ENCODE peak calls at places on chromosomes 2 and 18, in four cellular contexts. B is CD8-positive, alpha-beta T cell; P is effector memory CD4-positive, alpha-beta T cell; D is fibroblast of pulmonary artery. Q is an unnamed sample.

GRCh38 chr2:12964904-12965539 is 248.3 kb downstream of the TRIB2 start:
- DNase-seq in B (no peak), D (no peak), P (no peak), Q (no peak)

GRCh38 chr2:31137211-31138036 is 816 bp downstream of the GALNT14 start:
- DNase-seq in B (no peak), D (no peak), P (no peak), Q (no peak)

GRCh38 chr2:176569574-176569973 is 300.3 kb downstream of the MTX2 start:
- DNase-seq in D (no peak), B (no peak), P (no peak), Q (no peak)

GRCh38 chr2:64524604-64525322 is 635 bp downstream of the AFTPH start:
- DNase-seq in D (peak), B (peak), P (peak), Q (no peak)

GRCh38 chr2:219107837-219108236 is 47.1 kb upstream of the IHH start:
- DNase-seq in P (no peak), B (no peak), D (no peak), Q (no peak)

GRCh38 chr2:231382116-231382515 is 13.4 kb upstream of the B3GNT7 start:
- DNase-seq in P (no peak), B (no peak), D (no peak), Q (no peak)

GRCh38 chr18:42922363-42922762 is 193.1 kb downstream of the RIT2 start:
- DNase-seq in B (no peak), P (no peak), D (peak), Q (no peak)

GRCh38 chr18:3048121-3048520 is 35.2 kb upstream of the LPIN2 start:
- DNase-seq in D (no peak), P (no peak), B (no peak), Q (no peak)

GRCh38 chr2:158637357-158637756 is 157.8 kb upstream of the DAPL1 start:
- DNase-seq in B (no peak), P (no peak), D (no peak), Q (no peak)

GRCh38 chr18:70490008-70490933 is 201.4 kb downstream of the SOCS6 start:
- DNase-seq in D (peak), B (peak), P (peak), Q (peak)

GRCh38 chr2:225010804-225011203 is 31.5 kb downstream of the DOCK10 start:
- DNase-seq in B (no peak), P (no peak), D (peak), Q (peak)

GRCh38 chr2:104788721-104789446 is 65.0 kb upstream of the POU3F3 start:
- DNase-seq in B (no peak), D (no peak), P (no peak), Q (no peak)
- H3K4me3 ChIP-seq in B (no peak), D (no peak), P (no peak), Q (no peak)

DNA sequence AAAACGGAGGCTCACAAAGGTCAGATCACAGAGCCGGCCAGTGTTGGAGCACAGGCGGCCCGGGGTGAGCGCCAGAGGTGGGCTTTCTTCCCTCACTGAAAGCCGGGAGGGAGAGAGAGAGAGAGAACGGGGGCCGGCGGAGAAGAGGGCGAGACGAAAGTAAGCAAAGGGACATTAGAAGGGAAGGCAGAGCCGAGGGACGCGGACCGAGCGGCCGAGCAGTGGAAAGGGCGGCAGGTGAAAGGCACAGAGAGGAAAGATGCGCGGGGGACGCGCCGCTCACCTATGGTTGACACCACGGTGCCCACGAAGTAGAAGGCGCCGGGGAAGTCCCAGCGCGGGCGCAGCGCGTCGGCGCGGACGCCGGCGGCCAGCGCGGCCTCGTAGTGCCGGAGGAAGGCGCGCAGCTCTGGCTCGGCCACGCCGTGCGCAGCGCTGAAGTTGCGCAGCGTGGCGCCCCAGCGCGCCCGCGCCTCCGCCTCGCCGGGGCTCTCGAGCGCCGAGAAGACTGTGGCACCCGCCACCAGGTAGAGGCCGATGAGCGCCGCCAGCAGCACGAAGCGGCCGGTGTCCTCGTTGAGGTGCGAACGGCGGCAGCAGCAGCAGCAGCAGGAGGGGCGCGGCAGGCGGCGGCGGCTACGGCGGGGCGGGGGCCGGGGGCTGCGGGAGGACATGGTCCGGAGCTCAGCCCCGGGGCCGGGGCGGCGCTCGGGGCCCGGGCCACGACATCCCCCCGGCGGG is 166.9 kb downstream of the MSH2 start:
- DNase-seq in B (no peak), D (peak), P (no peak), Q (no peak)
- H3K4me3 ChIP-seq in B (no peak), D (no peak), P (no peak), Q (no peak)

DNA sequence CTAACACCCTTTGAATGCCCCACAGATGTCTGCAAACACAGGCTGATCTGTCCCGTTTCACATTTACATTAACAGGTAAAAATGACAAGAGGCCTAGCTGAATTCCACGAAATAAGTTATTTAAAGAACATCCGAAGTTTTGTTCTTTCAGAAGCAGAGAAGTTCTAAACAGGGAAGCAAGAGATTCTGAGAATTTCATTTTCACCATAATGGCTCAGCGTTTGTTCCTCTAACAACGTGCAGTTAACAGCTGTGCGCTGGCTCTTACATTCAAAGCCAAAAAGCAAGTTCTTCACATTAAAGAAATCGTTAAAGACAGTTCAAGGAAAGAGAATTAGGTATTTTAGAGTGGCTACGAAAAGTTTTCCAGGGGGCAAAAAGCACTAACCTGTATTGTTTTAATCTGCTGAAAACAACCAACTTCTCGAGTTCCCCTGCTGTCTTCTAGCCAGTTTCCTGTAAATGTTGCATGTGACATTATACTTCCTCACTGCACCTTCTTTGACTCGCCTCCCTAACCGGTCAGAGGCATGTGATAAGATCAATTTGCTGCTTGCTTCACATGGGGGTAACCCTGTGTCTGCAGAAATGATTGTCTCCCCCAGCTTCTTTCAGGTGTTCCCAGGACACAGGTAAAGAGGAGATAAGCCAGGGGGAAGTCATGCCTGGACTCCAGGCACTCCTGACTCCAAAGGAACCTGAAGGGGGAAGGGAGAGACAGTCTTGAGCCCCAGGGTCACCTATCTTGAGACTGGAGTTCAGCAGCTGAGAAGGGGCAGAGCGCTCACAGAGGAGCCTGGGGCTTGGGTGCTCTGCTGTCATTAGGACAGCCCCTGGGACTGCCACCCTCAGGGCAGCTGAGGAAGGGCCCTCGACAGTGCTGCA is 36.8 kb upstream of the WIPF1 start:
- DNase-seq in B (peak), D (no peak), P (peak), Q (peak)
- H3K4me3 ChIP-seq in B (peak), D (no peak), P (peak), Q (no peak)

GRCh38 chr2:11753452-11753885 is 7.0 kb downstream of the LPIN1 start:
- DNase-seq in D (no peak), P (no peak), B (peak), Q (no peak)
- H3K4me3 ChIP-seq in D (no peak), P (peak), B (peak), Q (no peak)

DNA sequence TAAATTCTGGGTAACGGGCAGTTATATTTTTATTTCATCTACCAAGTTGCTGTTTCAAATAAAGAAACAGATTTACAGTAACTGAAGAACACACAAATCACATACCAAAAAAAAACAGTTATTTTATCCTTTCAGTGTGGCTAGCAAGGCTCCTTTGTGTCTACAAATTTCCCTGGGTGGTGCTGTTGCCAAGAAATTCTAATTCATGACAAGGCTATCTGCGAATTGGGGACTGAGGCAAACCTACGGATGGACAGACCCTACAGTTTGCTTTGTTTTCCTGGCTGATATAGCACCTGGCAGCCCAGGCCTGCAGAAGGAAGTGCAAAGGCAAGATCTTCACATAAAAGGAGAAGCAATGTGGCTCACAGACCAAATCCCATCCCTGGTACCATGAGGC is 4.5 kb downstream of the KLF7 start:
- DNase-seq in P (no peak), B (no peak), D (no peak), Q (no peak)
- H3K4me3 ChIP-seq in P (no peak), B (no peak), D (peak), Q (peak)

DNA sequence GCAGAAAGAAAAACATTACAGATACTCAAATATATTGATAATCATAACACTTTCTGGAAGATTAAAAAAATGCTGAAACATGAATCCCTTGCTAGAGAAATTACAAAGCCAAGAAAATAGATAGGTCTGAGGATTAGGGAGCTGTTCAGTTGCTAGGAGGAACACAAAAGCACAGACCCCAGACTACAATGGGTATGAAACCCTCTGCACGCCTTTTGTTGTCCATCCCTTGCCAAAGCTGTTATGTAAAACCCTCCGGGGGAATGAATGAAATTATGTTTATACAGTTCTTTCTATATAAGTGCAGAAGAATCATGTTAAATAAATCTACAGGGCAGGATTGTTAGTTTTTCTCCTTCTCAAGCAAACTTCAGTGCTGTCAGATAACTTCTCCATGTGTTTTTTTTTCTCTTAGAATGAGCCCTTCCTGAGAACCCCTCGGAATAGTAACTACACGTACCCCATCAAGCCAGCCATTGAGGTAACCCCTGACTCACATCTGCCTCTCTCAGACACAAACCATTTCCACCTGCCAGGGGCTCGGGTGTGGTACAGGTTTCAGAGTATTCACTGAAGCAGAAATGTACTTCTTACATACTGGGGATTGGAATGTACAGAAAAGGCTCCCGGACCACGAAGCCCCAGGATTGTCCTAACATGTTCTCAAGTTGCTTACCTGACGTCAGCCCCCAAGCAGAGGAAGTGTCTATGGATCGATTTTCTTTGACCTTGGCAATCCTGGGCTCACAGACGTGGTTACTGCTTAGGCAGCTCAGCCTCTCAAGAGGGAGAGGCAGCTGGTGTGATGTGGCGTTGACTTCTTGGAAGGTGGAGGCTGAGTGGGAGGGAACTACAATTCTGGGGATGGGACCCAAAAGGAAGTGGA is 118.0 kb downstream of the PLB1 start:
- DNase-seq in B (peak), D (peak), P (no peak), Q (no peak)
- H3K4me3 ChIP-seq in B (no peak), D (no peak), P (peak), Q (no peak)

GRCh38 chr2:215716971-215717370 is 281.1 kb upstream of the FN1 start:
- DNase-seq in D (no peak), P (no peak), B (no peak), Q (no peak)

GRCh38 chr2:215711484-215712034 is 275.7 kb upstream of the FN1 start:
- DNase-seq in B (no peak), P (no peak), D (peak), Q (peak)

GRCh38 chr2:215712219-215712849 is 276.5 kb upstream of the FN1 start:
- DNase-seq in B (no peak), P (no peak), D (no peak), Q (no peak)

GRCh38 chr2:215713393-215713792 is 277.5 kb upstream of the FN1 start:
- DNase-seq in B (no peak), P (no peak), D (peak), Q (peak)

GRCh38 chr2:215712850-215713230 is 277.0 kb upstream of the FN1 start:
- DNase-seq in D (no peak), P (no peak), B (no peak), Q (peak)
- H3K4me3 ChIP-seq in D (no peak), P (no peak), B (no peak), Q (no peak)

Q was measured in AG10803.